ENCODE peak calls at places on chromosomes 5 and 9, in nine cellular contexts. One of them, this sample, is unnamed.

GRCh38 chr9:37335238-37335637 is 87.3 kb upstream of the GRHPR start:
- DNase-seq in stomach: no peak
- DNase-seq in upper lobe of left lung: no peak
- DNase-seq in HCT116: no peak
- DNase-seq in esophagus muscularis mucosa: no peak
- DNase-seq in GM12878: no peak
- DNase-seq in GM23338: no peak
- DNase-seq in spleen: no peak
- DNase-seq in SK-N-SH: no peak
- DNase-seq in this sample: no peak

GRCh38 chr9:136626740-136627642 is 35.7 kb upstream of the EGFL7 start:
- DNase-seq in stomach: peak
- DNase-seq in upper lobe of left lung: peak
- DNase-seq in HCT116: no peak
- DNase-seq in esophagus muscularis mucosa: no peak
- DNase-seq in GM12878: no peak
- DNase-seq in GM23338: no peak
- DNase-seq in spleen: no peak
- DNase-seq in SK-N-SH: no peak
- DNase-seq in this sample: no peak

GRCh38 chr9:117084221-117084620 is 330.6 kb downstream of the ASTN2 start:
- DNase-seq in stomach: no peak
- DNase-seq in upper lobe of left lung: no peak
- DNase-seq in HCT116: no peak
- DNase-seq in esophagus muscularis mucosa: no peak
- DNase-seq in GM12878: no peak
- DNase-seq in GM23338: no peak
- DNase-seq in spleen: no peak
- DNase-seq in SK-N-SH: no peak
- DNase-seq in this sample: no peak

GRCh38 chr9:129252937-129253819 is 75.1 kb upstream of the IER5L start:
- DNase-seq in stomach: no peak
- DNase-seq in upper lobe of left lung: peak
- DNase-seq in HCT116: no peak
- DNase-seq in esophagus muscularis mucosa: no peak
- DNase-seq in GM12878: no peak
- DNase-seq in GM23338: no peak
- DNase-seq in spleen: peak
- DNase-seq in SK-N-SH: no peak
- DNase-seq in this sample: no peak

GRCh38 chr5:120734033-120734432 is 269.9 kb downstream of the PRR16 start:
- DNase-seq in stomach: no peak
- DNase-seq in upper lobe of left lung: peak
- DNase-seq in HCT116: no peak
- DNase-seq in esophagus muscularis mucosa: no peak
- DNase-seq in GM12878: no peak
- DNase-seq in GM23338: peak
- DNase-seq in spleen: no peak
- DNase-seq in SK-N-SH: no peak
- DNase-seq in this sample: no peak

GRCh38 chr5:88452820-88453219 is 184.2 kb upstream of the TMEM161B start:
- DNase-seq in stomach: no peak
- DNase-seq in upper lobe of left lung: no peak
- DNase-seq in HCT116: no peak
- DNase-seq in esophagus muscularis mucosa: no peak
- DNase-seq in GM12878: no peak
- DNase-seq in GM23338: peak
- DNase-seq in spleen: no peak
- DNase-seq in SK-N-SH: no peak
- DNase-seq in this sample: no peak

GRCh38 chr9:129810116-129810515 is 7.1 kb downstream of the TOR1B start:
- DNase-seq in stomach: no peak
- DNase-seq in upper lobe of left lung: peak
- DNase-seq in HCT116: no peak
- DNase-seq in esophagus muscularis mucosa: no peak
- DNase-seq in GM12878: no peak
- DNase-seq in GM23338: no peak
- DNase-seq in spleen: no peak
- DNase-seq in SK-N-SH: no peak
- DNase-seq in this sample: no peak

GRCh38 chr9:131739192-131739961 is 499 bp downstream of the RAPGEF1 start:
- DNase-seq in stomach: peak
- DNase-seq in upper lobe of left lung: peak
- DNase-seq in HCT116: no peak
- DNase-seq in esophagus muscularis mucosa: no peak
- DNase-seq in GM12878: no peak
- DNase-seq in GM23338: peak
- DNase-seq in spleen: peak
- DNase-seq in SK-N-SH: peak
- DNase-seq in this sample: peak

GRCh38 chr5:164353155-164353554 is 847.7 kb downstream of the MAT2B start:
- DNase-seq in stomach: no peak
- DNase-seq in upper lobe of left lung: no peak
- DNase-seq in HCT116: no peak
- DNase-seq in esophagus muscularis mucosa: no peak
- DNase-seq in GM12878: no peak
- DNase-seq in GM23338: no peak
- DNase-seq in spleen: no peak
- DNase-seq in SK-N-SH: peak
- DNase-seq in this sample: no peak

GRCh38 chr9:133976888-133977287 is 15.2 kb downstream of the VAV2 start:
- DNase-seq in stomach: no peak
- DNase-seq in upper lobe of left lung: no peak
- DNase-seq in HCT116: no peak
- DNase-seq in esophagus muscularis mucosa: no peak
- DNase-seq in GM12878: no peak
- DNase-seq in GM23338: no peak
- DNase-seq in spleen: peak
- DNase-seq in SK-N-SH: peak
- DNase-seq in this sample: no peak

GRCh38 chr9:16217933-16218830 is 652.3 kb downstream of the BNC2 start:
- DNase-seq in stomach: no peak
- DNase-seq in upper lobe of left lung: peak
- DNase-seq in HCT116: no peak
- DNase-seq in esophagus muscularis mucosa: no peak
- DNase-seq in GM12878: no peak
- DNase-seq in GM23338: no peak
- DNase-seq in spleen: no peak
- DNase-seq in SK-N-SH: no peak
- DNase-seq in this sample: no peak

GRCh38 chr5:177241768-177242167 is 61.8 kb downstream of the RAB24 start:
- DNase-seq in stomach: no peak
- DNase-seq in upper lobe of left lung: no peak
- DNase-seq in HCT116: no peak
- DNase-seq in esophagus muscularis mucosa: no peak
- DNase-seq in GM12878: no peak
- DNase-seq in GM23338: no peak
- DNase-seq in spleen: no peak
- DNase-seq in SK-N-SH: no peak
- DNase-seq in this sample: no peak

GRCh38 chr5:9653811-9654210 is 23.7 kb upstream of the TAS2R1 start:
- DNase-seq in stomach: peak
- DNase-seq in upper lobe of left lung: no peak
- DNase-seq in HCT116: no peak
- DNase-seq in esophagus muscularis mucosa: no peak
- DNase-seq in GM12878: no peak
- DNase-seq in GM23338: no peak
- DNase-seq in spleen: no peak
- DNase-seq in SK-N-SH: no peak
- DNase-seq in this sample: no peak

GRCh38 chr9:113934826-113935676 is 58.9 kb downstream of the ZNF618 start:
- DNase-seq in stomach: peak
- DNase-seq in upper lobe of left lung: peak
- DNase-seq in HCT116: no peak
- DNase-seq in esophagus muscularis mucosa: peak
- DNase-seq in GM12878: no peak
- DNase-seq in GM23338: no peak
- DNase-seq in spleen: no peak
- DNase-seq in SK-N-SH: no peak
- DNase-seq in this sample: no peak

GRCh38 chr5:671459-672328 is 21.5 kb downstream of the TPPP start:
- DNase-seq in stomach: peak
- DNase-seq in upper lobe of left lung: peak
- DNase-seq in HCT116: no peak
- DNase-seq in esophagus muscularis mucosa: no peak
- DNase-seq in GM12878: no peak
- DNase-seq in GM23338: peak
- DNase-seq in spleen: peak
- DNase-seq in SK-N-SH: peak
- DNase-seq in this sample: peak

GRCh38 chr5:393846-394275 is 49.1 kb upstream of the EXOC3 start:
- DNase-seq in stomach: no peak
- DNase-seq in upper lobe of left lung: no peak
- DNase-seq in HCT116: no peak
- DNase-seq in esophagus muscularis mucosa: no peak
- DNase-seq in GM12878: no peak
- DNase-seq in GM23338: no peak
- DNase-seq in spleen: no peak
- DNase-seq in SK-N-SH: no peak
- DNase-seq in this sample: no peak

GRCh38 chr5:89289604-89290003 is 406.6 kb upstream of the MEF2C start:
- DNase-seq in stomach: no peak
- DNase-seq in upper lobe of left lung: no peak
- DNase-seq in HCT116: no peak
- DNase-seq in esophagus muscularis mucosa: no peak
- DNase-seq in GM12878: no peak
- DNase-seq in GM23338: no peak
- DNase-seq in spleen: no peak
- DNase-seq in SK-N-SH: no peak
- DNase-seq in this sample: no peak

GRCh38 chr5:135944967-135945560 is 9.7 kb downstream of the LECT2 start:
- DNase-seq in stomach: no peak
- DNase-seq in upper lobe of left lung: no peak
- DNase-seq in HCT116: peak
- DNase-seq in esophagus muscularis mucosa: no peak
- DNase-seq in GM12878: no peak
- DNase-seq in GM23338: peak
- DNase-seq in spleen: no peak
- DNase-seq in SK-N-SH: peak
- DNase-seq in this sample: peak

GRCh38 chr5:164600166-164600715 is 1094.8 kb downstream of the MAT2B start:
- DNase-seq in stomach: no peak
- DNase-seq in upper lobe of left lung: no peak
- DNase-seq in HCT116: no peak
- DNase-seq in esophagus muscularis mucosa: no peak
- DNase-seq in GM12878: no peak
- DNase-seq in GM23338: no peak
- DNase-seq in spleen: no peak
- DNase-seq in SK-N-SH: no peak
- DNase-seq in this sample: no peak

GRCh38 chr5:6729400-6730310 is 16.4 kb downstream of the TENT4A start:
- DNase-seq in stomach: peak
- DNase-seq in upper lobe of left lung: no peak
- DNase-seq in HCT116: no peak
- DNase-seq in esophagus muscularis mucosa: no peak
- DNase-seq in GM12878: no peak
- DNase-seq in GM23338: no peak
- DNase-seq in spleen: peak
- DNase-seq in SK-N-SH: no peak
- DNase-seq in this sample: peak

GRCh38 chr5:10479226-10479721 is 37.6 kb downstream of the ROPN1L start:
- DNase-seq in stomach: peak
- DNase-seq in upper lobe of left lung: peak
- DNase-seq in HCT116: no peak
- DNase-seq in esophagus muscularis mucosa: no peak
- DNase-seq in GM12878: no peak
- DNase-seq in GM23338: no peak
- DNase-seq in spleen: peak
- DNase-seq in SK-N-SH: no peak
- DNase-seq in this sample: no peak

GRCh38 chr9:2469681-2470141 is 151.9 kb upstream of the VLDLR start:
- DNase-seq in stomach: peak
- DNase-seq in upper lobe of left lung: no peak
- DNase-seq in HCT116: no peak
- DNase-seq in esophagus muscularis mucosa: no peak
- DNase-seq in GM12878: peak
- DNase-seq in GM23338: peak
- DNase-seq in spleen: no peak
- DNase-seq in SK-N-SH: peak
- DNase-seq in this sample: no peak
- TF ChIP-seq CTCF in stomach: no peak
- TF ChIP-seq CTCF in upper lobe of left lung: no peak
- TF ChIP-seq CTCF in HCT116: peak
- TF ChIP-seq CTCF in esophagus muscularis mucosa: peak
- TF ChIP-seq CTCF in GM12878: no peak
- TF ChIP-seq CTCF in GM23338: peak
- TF ChIP-seq CTCF in spleen: no peak
- TF ChIP-seq CTCF in SK-N-SH: peak
- TF ChIP-seq CTCF in this sample: no peak

GRCh38 chr5:134113908-134114875 is at the start of gene TCF7:
- DNase-seq in stomach: peak
- DNase-seq in upper lobe of left lung: peak
- DNase-seq in HCT116: peak
- DNase-seq in esophagus muscularis mucosa: no peak
- DNase-seq in GM12878: no peak
- DNase-seq in GM23338: peak
- DNase-seq in spleen: peak
- DNase-seq in SK-N-SH: peak
- DNase-seq in this sample: peak
- TF ChIP-seq POLR2AphosphoS5 in stomach: peak
- TF ChIP-seq POLR2AphosphoS5 in upper lobe of left lung: no peak
- TF ChIP-seq POLR2AphosphoS5 in HCT116: peak
- TF ChIP-seq POLR2AphosphoS5 in esophagus muscularis mucosa: peak
- TF ChIP-seq POLR2AphosphoS5 in GM12878: no peak
- TF ChIP-seq POLR2AphosphoS5 in GM23338: peak
- TF ChIP-seq POLR2AphosphoS5 in spleen: peak
- TF ChIP-seq POLR2AphosphoS5 in SK-N-SH: no peak
- TF ChIP-seq POLR2AphosphoS5 in this sample: peak

DNA sequence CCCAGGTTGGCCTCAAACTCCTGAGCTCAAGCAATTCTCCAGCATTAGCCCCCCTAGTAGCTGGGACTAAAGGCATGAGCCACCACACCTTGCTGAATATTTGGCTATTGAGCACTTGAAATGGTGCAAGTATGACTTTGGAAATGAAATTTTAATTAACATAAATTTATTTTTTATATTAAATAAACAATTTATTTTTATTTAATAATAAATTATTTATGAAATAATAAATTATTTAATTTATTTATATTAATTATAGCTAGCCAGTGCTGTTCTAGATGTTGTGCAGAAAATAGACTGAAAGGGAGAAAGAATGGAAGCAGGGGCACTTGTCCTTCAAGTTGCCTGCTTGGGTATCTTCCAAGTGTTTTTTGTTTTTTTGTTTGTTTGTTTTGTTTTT is 40.0 kb upstream of the CTNNA1 start:
- DNase-seq in stomach: no peak
- DNase-seq in upper lobe of left lung: no peak
- DNase-seq in HCT116: no peak
- DNase-seq in esophagus muscularis mucosa: no peak
- DNase-seq in GM12878: no peak
- DNase-seq in GM23338: no peak
- DNase-seq in spleen: no peak
- DNase-seq in SK-N-SH: no peak
- DNase-seq in this sample: no peak
- TF ChIP-seq CTCF in stomach: no peak
- TF ChIP-seq CTCF in upper lobe of left lung: no peak
- TF ChIP-seq CTCF in HCT116: no peak
- TF ChIP-seq CTCF in esophagus muscularis mucosa: no peak
- TF ChIP-seq CTCF in GM12878: no peak
- TF ChIP-seq CTCF in GM23338: no peak
- TF ChIP-seq CTCF in spleen: no peak
- TF ChIP-seq CTCF in SK-N-SH: no peak
- TF ChIP-seq CTCF in this sample: no peak

GRCh38 chr5:20245432-20245974 is 257.5 kb upstream of the CDH18 start:
- DNase-seq in stomach: no peak
- DNase-seq in upper lobe of left lung: no peak
- DNase-seq in HCT116: no peak
- DNase-seq in esophagus muscularis mucosa: no peak
- DNase-seq in GM12878: no peak
- DNase-seq in GM23338: no peak
- DNase-seq in spleen: no peak
- DNase-seq in SK-N-SH: no peak
- DNase-seq in this sample: no peak

GRCh38 chr5:20248102-20248501 is 260.1 kb upstream of the CDH18 start:
- DNase-seq in stomach: no peak
- DNase-seq in upper lobe of left lung: no peak
- DNase-seq in HCT116: no peak
- DNase-seq in esophagus muscularis mucosa: no peak
- DNase-seq in GM12878: no peak
- DNase-seq in GM23338: no peak
- DNase-seq in spleen: no peak
- DNase-seq in SK-N-SH: no peak
- DNase-seq in this sample: no peak
- TF ChIP-seq POLR2AphosphoS5 in stomach: no peak
- TF ChIP-seq POLR2AphosphoS5 in upper lobe of left lung: no peak
- TF ChIP-seq POLR2AphosphoS5 in HCT116: no peak
- TF ChIP-seq POLR2AphosphoS5 in esophagus muscularis mucosa: no peak
- TF ChIP-seq POLR2AphosphoS5 in GM12878: no peak
- TF ChIP-seq POLR2AphosphoS5 in GM23338: no peak
- TF ChIP-seq POLR2AphosphoS5 in spleen: no peak
- TF ChIP-seq POLR2AphosphoS5 in SK-N-SH: no peak
- TF ChIP-seq POLR2AphosphoS5 in this sample: no peak

This sample was measured in sigmoid colon.